ENCODE peak calls at places on chromosomes 6 and 20, in ten cellular contexts. One of them, this sample, is unnamed.

GRCh38 chr6:164042212-164042611 is 627.7 kb downstream of the QKI start:
- DNase-seq in NCI-H2081: no peak
- DNase-seq in ovary: no peak
- DNase-seq in HFFc6: no peak
- DNase-seq in nucleus accumbens: no peak
- DNase-seq in EH: no peak
- DNase-seq in stimulated activated CD4-positive, alpha-beta T cell treated with anti-CD3 and anti-CD28 coated beads, TNF-alpha, amount 100 ng/mL, for 4 hours: no peak
- DNase-seq in GM23248: no peak
- DNase-seq in RWPE1: no peak
- DNase-seq in AML-193: no peak
- DNase-seq in this sample: no peak

GRCh38 chr6:31197559-31198305 is 27.2 kb upstream of the POU5F1 start:
- DNase-seq in NCI-H2081: peak; percentile 89
- DNase-seq in ovary: peak; percentile 89
- DNase-seq in HFFc6: peak; percentile 71
- DNase-seq in nucleus accumbens: peak; percentile 81
- DNase-seq in EH: peak; percentile 85
- DNase-seq in stimulated activated CD4-positive, alpha-beta T cell treated with anti-CD3 and anti-CD28 coated beads, TNF-alpha, amount 100 ng/mL, for 4 hours: peak; percentile 92
- DNase-seq in GM23248: peak; percentile 91
- DNase-seq in RWPE1: peak; percentile 78
- DNase-seq in AML-193: peak; percentile 96
- DNase-seq in this sample: peak; percentile 88

GRCh38 chr6:100577425-100577824 is 112.7 kb upstream of the SIM1 start:
- DNase-seq in NCI-H2081: no peak
- DNase-seq in ovary: no peak
- DNase-seq in HFFc6: no peak
- DNase-seq in nucleus accumbens: no peak
- DNase-seq in EH: no peak
- DNase-seq in stimulated activated CD4-positive, alpha-beta T cell treated with anti-CD3 and anti-CD28 coated beads, TNF-alpha, amount 100 ng/mL, for 4 hours: no peak
- DNase-seq in GM23248: no peak
- DNase-seq in RWPE1: no peak
- DNase-seq in AML-193: no peak
- DNase-seq in this sample: no peak

GRCh38 chr6:138004423-138005287 is 102.6 kb downstream of the PERP start:
- DNase-seq in NCI-H2081: peak; percentile 23
- DNase-seq in ovary: no peak
- DNase-seq in HFFc6: peak; percentile 14
- DNase-seq in nucleus accumbens: no peak
- DNase-seq in EH: peak; percentile 46
- DNase-seq in stimulated activated CD4-positive, alpha-beta T cell treated with anti-CD3 and anti-CD28 coated beads, TNF-alpha, amount 100 ng/mL, for 4 hours: no peak
- DNase-seq in GM23248: peak; percentile 49
- DNase-seq in RWPE1: peak; percentile 38
- DNase-seq in AML-193: peak; percentile 72
- DNase-seq in this sample: no peak

GRCh38 chr6:21457647-21458046 is 135.9 kb upstream of the SOX4 start:
- DNase-seq in NCI-H2081: no peak
- DNase-seq in ovary: no peak
- DNase-seq in HFFc6: no peak
- DNase-seq in nucleus accumbens: no peak
- DNase-seq in EH: no peak
- DNase-seq in stimulated activated CD4-positive, alpha-beta T cell treated with anti-CD3 and anti-CD28 coated beads, TNF-alpha, amount 100 ng/mL, for 4 hours: no peak
- DNase-seq in GM23248: no peak
- DNase-seq in RWPE1: no peak
- DNase-seq in AML-193: no peak
- DNase-seq in this sample: no peak

GRCh38 chr20:17969884-17970409 is 1.1 kb downstream of the MGME1 start:
- DNase-seq in NCI-H2081: no peak
- DNase-seq in ovary: no peak
- DNase-seq in HFFc6: peak; percentile 57
- DNase-seq in nucleus accumbens: no peak
- DNase-seq in EH: peak; percentile 65
- DNase-seq in stimulated activated CD4-positive, alpha-beta T cell treated with anti-CD3 and anti-CD28 coated beads, TNF-alpha, amount 100 ng/mL, for 4 hours: no peak
- DNase-seq in GM23248: peak; percentile 76
- DNase-seq in RWPE1: peak; percentile 40
- DNase-seq in AML-193: peak; percentile 83
- DNase-seq in this sample: no peak

GRCh38 chr20:50335105-50335504 is 144.5 kb downstream of the CEBPB start:
- DNase-seq in NCI-H2081: no peak
- DNase-seq in ovary: no peak
- DNase-seq in HFFc6: no peak
- DNase-seq in nucleus accumbens: no peak
- DNase-seq in EH: no peak
- DNase-seq in stimulated activated CD4-positive, alpha-beta T cell treated with anti-CD3 and anti-CD28 coated beads, TNF-alpha, amount 100 ng/mL, for 4 hours: no peak
- DNase-seq in GM23248: peak; percentile 49
- DNase-seq in RWPE1: peak; percentile 85
- DNase-seq in AML-193: no peak
- DNase-seq in this sample: peak; percentile 25

GRCh38 chr20:21101453-21102251 is 4.5 kb downstream of the LINC00237 start:
- DNase-seq in NCI-H2081: peak; percentile 17
- DNase-seq in ovary: no peak
- DNase-seq in HFFc6: no peak
- DNase-seq in nucleus accumbens: no peak
- DNase-seq in EH: no peak
- DNase-seq in stimulated activated CD4-positive, alpha-beta T cell treated with anti-CD3 and anti-CD28 coated beads, TNF-alpha, amount 100 ng/mL, for 4 hours: no peak
- DNase-seq in GM23248: peak; percentile 23
- DNase-seq in RWPE1: no peak
- DNase-seq in AML-193: no peak
- DNase-seq in this sample: no peak

GRCh38 chr20:59078231-59078630 is 35.6 kb upstream of the PRELID3B start:
- DNase-seq in NCI-H2081: peak; percentile 2
- DNase-seq in ovary: no peak
- DNase-seq in HFFc6: no peak
- DNase-seq in nucleus accumbens: no peak
- DNase-seq in EH: no peak
- DNase-seq in stimulated activated CD4-positive, alpha-beta T cell treated with anti-CD3 and anti-CD28 coated beads, TNF-alpha, amount 100 ng/mL, for 4 hours: no peak
- DNase-seq in GM23248: no peak
- DNase-seq in RWPE1: peak; percentile 54
- DNase-seq in AML-193: no peak
- DNase-seq in this sample: no peak

GRCh38 chr6:166389119-166389518 is 6.4 kb upstream of the MPC1 start:
- DNase-seq in NCI-H2081: no peak
- DNase-seq in ovary: no peak
- DNase-seq in HFFc6: no peak
- DNase-seq in nucleus accumbens: no peak
- DNase-seq in EH: no peak
- DNase-seq in stimulated activated CD4-positive, alpha-beta T cell treated with anti-CD3 and anti-CD28 coated beads, TNF-alpha, amount 100 ng/mL, for 4 hours: no peak
- DNase-seq in GM23248: no peak
- DNase-seq in RWPE1: no peak
- DNase-seq in AML-193: no peak
- DNase-seq in this sample: no peak

GRCh38 chr6:170209354-170210025 is 81.4 kb downstream of the DLL1 start:
- DNase-seq in NCI-H2081: no peak
- DNase-seq in ovary: no peak
- DNase-seq in HFFc6: no peak
- DNase-seq in nucleus accumbens: no peak
- DNase-seq in EH: no peak
- DNase-seq in stimulated activated CD4-positive, alpha-beta T cell treated with anti-CD3 and anti-CD28 coated beads, TNF-alpha, amount 100 ng/mL, for 4 hours: no peak
- DNase-seq in GM23248: no peak
- DNase-seq in RWPE1: no peak
- DNase-seq in AML-193: no peak
- DNase-seq in this sample: no peak

GRCh38 chr20:35284267-35284991 is at the start of gene EIF6:
- DNase-seq in NCI-H2081: peak; percentile 88
- DNase-seq in ovary: peak; percentile 82
- DNase-seq in HFFc6: peak; percentile 87
- DNase-seq in nucleus accumbens: peak; percentile 52
- DNase-seq in EH: peak; percentile 90
- DNase-seq in stimulated activated CD4-positive, alpha-beta T cell treated with anti-CD3 and anti-CD28 coated beads, TNF-alpha, amount 100 ng/mL, for 4 hours: peak; percentile 51
- DNase-seq in GM23248: peak; percentile 90
- DNase-seq in RWPE1: peak; percentile 95
- DNase-seq in AML-193: peak; percentile 78
- DNase-seq in this sample: peak; percentile 78

GRCh38 chr6:114210467-114210866 is 132.4 kb downstream of the HS3ST5 start:
- DNase-seq in NCI-H2081: no peak
- DNase-seq in ovary: no peak
- DNase-seq in HFFc6: no peak
- DNase-seq in nucleus accumbens: no peak
- DNase-seq in EH: no peak
- DNase-seq in stimulated activated CD4-positive, alpha-beta T cell treated with anti-CD3 and anti-CD28 coated beads, TNF-alpha, amount 100 ng/mL, for 4 hours: no peak
- DNase-seq in GM23248: no peak
- DNase-seq in RWPE1: no peak
- DNase-seq in AML-193: no peak
- DNase-seq in this sample: no peak

GRCh38 chr20:59253779-59254319 is 46.6 kb upstream of the EDN3 start:
- DNase-seq in NCI-H2081: no peak
- DNase-seq in ovary: no peak
- DNase-seq in HFFc6: no peak
- DNase-seq in nucleus accumbens: no peak
- DNase-seq in EH: no peak
- DNase-seq in stimulated activated CD4-positive, alpha-beta T cell treated with anti-CD3 and anti-CD28 coated beads, TNF-alpha, amount 100 ng/mL, for 4 hours: no peak
- DNase-seq in GM23248: no peak
- DNase-seq in RWPE1: peak; percentile 36
- DNase-seq in AML-193: peak; percentile 69
- DNase-seq in this sample: no peak

GRCh38 chr20:13464702-13465101 is 174.0 kb downstream of the TASP1 start:
- DNase-seq in NCI-H2081: no peak
- DNase-seq in ovary: no peak
- DNase-seq in HFFc6: peak; percentile 48
- DNase-seq in nucleus accumbens: no peak
- DNase-seq in EH: peak; percentile 89
- DNase-seq in stimulated activated CD4-positive, alpha-beta T cell treated with anti-CD3 and anti-CD28 coated beads, TNF-alpha, amount 100 ng/mL, for 4 hours: no peak
- DNase-seq in GM23248: peak; percentile 6
- DNase-seq in RWPE1: no peak
- DNase-seq in AML-193: no peak
- DNase-seq in this sample: no peak

GRCh38 chr20:57869291-57869950 is 159.6 kb upstream of the PMEPA1 start:
- DNase-seq in NCI-H2081: no peak
- DNase-seq in ovary: no peak
- DNase-seq in HFFc6: no peak
- DNase-seq in nucleus accumbens: peak; percentile 23
- DNase-seq in EH: no peak
- DNase-seq in stimulated activated CD4-positive, alpha-beta T cell treated with anti-CD3 and anti-CD28 coated beads, TNF-alpha, amount 100 ng/mL, for 4 hours: no peak
- DNase-seq in GM23248: no peak
- DNase-seq in RWPE1: no peak
- DNase-seq in AML-193: no peak
- DNase-seq in this sample: no peak

GRCh38 chr20:62350098-62350628 is 16.9 kb downstream of the LAMA5 start:
- DNase-seq in NCI-H2081: peak; percentile 57
- DNase-seq in ovary: peak; percentile 19
- DNase-seq in HFFc6: no peak
- DNase-seq in nucleus accumbens: no peak
- DNase-seq in EH: no peak
- DNase-seq in stimulated activated CD4-positive, alpha-beta T cell treated with anti-CD3 and anti-CD28 coated beads, TNF-alpha, amount 100 ng/mL, for 4 hours: no peak
- DNase-seq in GM23248: no peak
- DNase-seq in RWPE1: peak; percentile 97
- DNase-seq in AML-193: no peak
- DNase-seq in this sample: no peak

GRCh38 chr20:24872291-24873014 is 76.6 kb upstream of the CST7 start:
- DNase-seq in NCI-H2081: no peak
- DNase-seq in ovary: no peak
- DNase-seq in HFFc6: no peak
- DNase-seq in nucleus accumbens: no peak
- DNase-seq in EH: no peak
- DNase-seq in stimulated activated CD4-positive, alpha-beta T cell treated with anti-CD3 and anti-CD28 coated beads, TNF-alpha, amount 100 ng/mL, for 4 hours: no peak
- DNase-seq in GM23248: no peak
- DNase-seq in RWPE1: no peak
- DNase-seq in AML-193: no peak
- DNase-seq in this sample: no peak

GRCh38 chr6:112268628-112269027 is 14.3 kb upstream of the LAMA4 start:
- DNase-seq in NCI-H2081: no peak
- DNase-seq in ovary: no peak
- DNase-seq in HFFc6: no peak
- DNase-seq in nucleus accumbens: no peak
- DNase-seq in EH: no peak
- DNase-seq in stimulated activated CD4-positive, alpha-beta T cell treated with anti-CD3 and anti-CD28 coated beads, TNF-alpha, amount 100 ng/mL, for 4 hours: no peak
- DNase-seq in GM23248: peak; percentile 50
- DNase-seq in RWPE1: no peak
- DNase-seq in AML-193: no peak
- DNase-seq in this sample: no peak

GRCh38 chr20:17169575-17170136 is 57.2 kb upstream of the PCSK2 start:
- DNase-seq in NCI-H2081: peak; percentile 92
- DNase-seq in ovary: peak; percentile 70
- DNase-seq in HFFc6: no peak
- DNase-seq in nucleus accumbens: no peak
- DNase-seq in EH: no peak
- DNase-seq in stimulated activated CD4-positive, alpha-beta T cell treated with anti-CD3 and anti-CD28 coated beads, TNF-alpha, amount 100 ng/mL, for 4 hours: no peak
- DNase-seq in GM23248: no peak
- DNase-seq in RWPE1: no peak
- DNase-seq in AML-193: no peak
- DNase-seq in this sample: no peak

GRCh38 chr6:121260651-121261102 is 73.6 kb downstream of the TBC1D32 start:
- DNase-seq in NCI-H2081: no peak
- DNase-seq in ovary: no peak
- DNase-seq in HFFc6: no peak
- DNase-seq in nucleus accumbens: no peak
- DNase-seq in EH: peak; percentile 4
- DNase-seq in stimulated activated CD4-positive, alpha-beta T cell treated with anti-CD3 and anti-CD28 coated beads, TNF-alpha, amount 100 ng/mL, for 4 hours: no peak
- DNase-seq in GM23248: peak; percentile 24
- DNase-seq in RWPE1: no peak
- DNase-seq in AML-193: no peak
- DNase-seq in this sample: no peak

GRCh38 chr20:34559311-34560140 is 1.0 kb downstream of the MAP1LC3A start:
- DNase-seq in NCI-H2081: no peak
- DNase-seq in ovary: peak; percentile 75
- DNase-seq in HFFc6: no peak
- DNase-seq in nucleus accumbens: no peak
- DNase-seq in EH: no peak
- DNase-seq in stimulated activated CD4-positive, alpha-beta T cell treated with anti-CD3 and anti-CD28 coated beads, TNF-alpha, amount 100 ng/mL, for 4 hours: no peak
- DNase-seq in GM23248: peak; percentile 26
- DNase-seq in RWPE1: no peak
- DNase-seq in AML-193: no peak
- DNase-seq in this sample: no peak

GRCh38 chr6:38508894-38509293 is 130.8 kb downstream of the BTBD9 start:
- DNase-seq in NCI-H2081: peak; percentile 16
- DNase-seq in ovary: no peak
- DNase-seq in HFFc6: no peak
- DNase-seq in nucleus accumbens: no peak
- DNase-seq in EH: peak; percentile 26
- DNase-seq in stimulated activated CD4-positive, alpha-beta T cell treated with anti-CD3 and anti-CD28 coated beads, TNF-alpha, amount 100 ng/mL, for 4 hours: no peak
- DNase-seq in GM23248: peak; percentile 26
- DNase-seq in RWPE1: no peak
- DNase-seq in AML-193: peak; percentile 73
- DNase-seq in this sample: no peak

GRCh38 chr6:90068264-90068663 is 174.0 kb downstream of the GJA10 start:
- DNase-seq in NCI-H2081: no peak
- DNase-seq in ovary: no peak
- DNase-seq in HFFc6: no peak
- DNase-seq in nucleus accumbens: no peak
- DNase-seq in EH: peak; percentile 61
- DNase-seq in stimulated activated CD4-positive, alpha-beta T cell treated with anti-CD3 and anti-CD28 coated beads, TNF-alpha, amount 100 ng/mL, for 4 hours: no peak
- DNase-seq in GM23248: peak; percentile 79
- DNase-seq in RWPE1: peak; percentile 47
- DNase-seq in AML-193: no peak
- DNase-seq in this sample: no peak

This sample was measured in GM12864.